ENCODE peak calls at places on chromosomes 12 and 14, in seven cellular contexts. B is foreskin fibroblast; N is IMR-90; D is psoas muscle; Q is CD8-positive, alpha-beta T cell; G is upper lobe of left lung; A is lower lobe of right lung. W is an unnamed sample.
A peak's percentile ranks its signal among the peaks of the same experiment; 100 is the strongest.

GRCh38 chr12:1851126-1851791 is 30.9 kb downstream of the LRTM2 start:
- DNase-seq in D (no peak), A (no peak), G (no peak), B (no peak), N (peak; percentile 56), Q (no peak), W (no peak)

GRCh38 chr12:94336201-94336915 is 123.3 kb downstream of the CEP83 start:
- DNase-seq in D (no peak), B (peak; percentile 6), Q (no peak), N (peak; percentile 66), A (no peak), G (no peak), W (no peak)

GRCh38 chr12:32891956-32892355 is 4.6 kb downstream of the PKP2 start:
- DNase-seq in B (no peak), D (no peak), N (no peak), A (no peak), G (no peak), Q (no peak), W (no peak)

GRCh38 chr12:39354955-39355354 is 88.0 kb downstream of the KIF21A start:
- DNase-seq in G (no peak), A (no peak), N (no peak), D (no peak), Q (no peak), B (no peak), W (no peak)

GRCh38 chr12:110555509-110556406 is 27.4 kb downstream of the PPTC7 start:
- DNase-seq in A (no peak), N (peak; percentile 80), B (peak; percentile 70), G (no peak), D (no peak), Q (no peak), W (no peak)

GRCh38 chr14:90439874-90440442 is 43.1 kb downstream of the CALM1 start:
- DNase-seq in Q (no peak), B (peak; percentile 13), A (no peak), D (no peak), N (no peak), G (no peak), W (no peak)

GRCh38 chr14:74326369-74327152 is 21.7 kb upstream of the VRTN start:
- DNase-seq in D (no peak), G (no peak), B (no peak), N (no peak), Q (no peak), A (no peak), W (no peak)

GRCh38 chr12:120536064-120536791 is 2.1 kb downstream of the RNF10 start:
- DNase-seq in A (no peak), B (no peak), N (no peak), D (no peak), G (no peak), Q (no peak), W (no peak)

GRCh38 chr12:129296636-129297035 is 443.4 kb downstream of the GLT1D1 start:
- DNase-seq in A (no peak), G (no peak), D (no peak), B (no peak), Q (no peak), N (no peak), W (no peak)

GRCh38 chr14:77238356-77238755 is 32.6 kb downstream of the NGB start:
- DNase-seq in A (no peak), D (no peak), N (no peak), Q (no peak), B (no peak), G (no peak), W (no peak)

GRCh38 chr14:37279818-37280217 is 82.1 kb downstream of the MIPOL1 start:
- DNase-seq in A (no peak), G (no peak), D (no peak), N (no peak), Q (no peak), B (no peak), W (no peak)

GRCh38 chr14:79701371-79701770 is 509.9 kb downstream of the DIO2 start:
- DNase-seq in B (no peak), G (no peak), A (no peak), D (no peak), Q (no peak), N (peak; percentile 3), W (no peak)

GRCh38 chr12:85627584-85627983 is 208.6 kb downstream of the RASSF9 start:
- DNase-seq in D (no peak), N (peak; percentile 92), G (no peak), Q (no peak), B (no peak), A (no peak), W (no peak)

GRCh38 chr14:82385043-82385442 is 851.4 kb upstream of the SEL1L start:
- DNase-seq in B (no peak), N (no peak), Q (no peak), G (no peak), A (no peak), D (no peak), W (no peak)

GRCh38 chr12:47811070-47811391 is 8.7 kb downstream of the HDAC7 start:
- DNase-seq in B (no peak), D (no peak), Q (no peak), A (no peak), G (no peak), N (no peak), W (no peak)

GRCh38 chr12:13503094-13503835 is 306.7 kb downstream of the EMP1 start:
- DNase-seq in B (no peak), D (no peak), A (no peak), N (no peak), G (no peak), Q (no peak), W (no peak)

GRCh38 chr12:64318605-64319004 is 72.0 kb downstream of the C12orf56 start:
- DNase-seq in D (no peak), N (peak; percentile 4), B (peak; percentile 10), A (no peak), Q (no peak), G (no peak), W (no peak)

GRCh38 chr12:7433276-7433822 is 10.6 kb downstream of the CD163L1 start:
- DNase-seq in A (no peak), B (peak; percentile 70), N (peak; percentile 84), D (no peak), G (no peak), Q (no peak), W (no peak)

GRCh38 chr12:57151741-57152407 is 4.5 kb upstream of the LRP1-AS start:
- DNase-seq in Q (no peak), B (peak; percentile 78), G (peak; percentile 59), N (peak; percentile 74), D (peak; percentile 74), A (no peak), W (no peak)

GRCh38 chr14:89254201-89254919 is 162.7 kb downstream of the FOXN3 start:
- DNase-seq in Q (no peak), N (no peak), G (no peak), D (no peak), A (no peak), B (no peak), W (no peak)

GRCh38 chr14:89255852-89256251 is 161.2 kb downstream of the FOXN3 start:
- DNase-seq in N (no peak), Q (no peak), G (no peak), B (no peak), A (no peak), D (peak; percentile 64), W (no peak)

GRCh38 chr14:89251066-89251465 is 166.0 kb downstream of the FOXN3 start:
- DNase-seq in Q (no peak), N (peak; percentile 27), B (no peak), D (no peak), A (no peak), G (no peak), W (no peak)

GRCh38 chr14:89255012-89255411 is 162.0 kb downstream of the FOXN3 start:
- DNase-seq in N (no peak), A (no peak), B (no peak), D (no peak), Q (no peak), G (no peak), W (no peak)

DNA sequence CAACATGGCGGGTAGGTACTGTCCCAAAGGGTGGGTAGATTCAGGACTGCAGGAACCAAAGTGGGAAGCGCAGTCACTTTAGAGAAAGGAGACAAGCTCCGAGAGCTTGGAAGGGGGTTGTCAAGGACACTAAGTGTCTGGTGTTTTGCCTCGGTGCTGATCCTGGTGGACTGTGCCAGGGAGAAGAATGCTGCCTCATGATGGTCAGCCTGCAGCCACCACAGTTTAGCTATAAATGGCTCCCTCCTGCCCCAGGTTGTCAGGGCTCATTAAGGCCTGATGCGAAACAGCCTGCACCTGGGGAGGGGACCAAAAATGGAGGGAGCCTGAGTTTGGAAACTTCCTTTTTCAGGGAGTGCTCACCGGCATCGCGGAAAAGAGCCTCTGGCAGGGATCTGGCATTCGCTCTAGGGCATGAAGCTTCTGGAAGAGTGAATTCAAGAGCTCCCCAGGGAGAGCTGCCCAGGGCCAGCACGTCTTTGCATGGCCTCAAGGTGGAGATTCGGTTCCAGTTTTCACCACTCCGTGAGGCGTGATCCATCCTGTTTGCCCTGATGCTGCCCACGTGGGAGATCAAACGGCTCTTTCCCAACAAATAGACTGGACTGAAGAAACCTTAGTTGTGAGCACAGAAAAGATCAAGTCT is 164.0 kb downstream of the FOXN3 start:
- DNase-seq in B (no peak), G (no peak), N (peak; percentile 11), D (peak; percentile 61), A (no peak), Q (no peak), W (no peak)
- TF ChIP-seq CTCF in B (no peak), G (no peak), N (no peak), D (peak; percentile 22), A (no peak), Q (no peak), W (no peak)

GRCh38 chr12:30063435-30063945 is 279.7 kb upstream of the TMTC1 start:
- DNase-seq in A (no peak), N (no peak), D (no peak), G (no peak), B (no peak), Q (no peak), W (no peak)

GRCh38 chr12:30067156-30067555 is 283.4 kb upstream of the TMTC1 start:
- DNase-seq in D (no peak), A (no peak), G (no peak), N (peak; percentile 36), Q (no peak), B (peak; percentile 33), W (no peak)

DNA sequence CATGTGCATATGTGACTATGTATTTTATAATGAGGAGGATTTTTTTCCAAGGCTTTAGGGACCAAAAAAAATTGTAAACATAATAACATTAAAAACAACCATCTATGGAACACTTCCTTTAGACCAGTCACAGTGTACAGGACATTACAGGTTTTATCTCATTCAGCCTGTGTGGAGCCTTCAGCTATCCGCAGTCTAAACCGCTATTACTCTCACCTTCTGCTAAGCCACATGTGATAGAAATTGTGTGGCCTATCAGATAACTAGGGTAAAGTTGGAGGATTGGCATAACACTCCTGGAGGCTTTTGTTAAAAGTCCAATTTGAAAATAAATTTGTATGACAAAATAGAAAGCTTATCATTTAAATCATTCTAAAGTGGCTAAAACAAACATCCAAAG is 281.2 kb upstream of the TMTC1 start:
- DNase-seq in G (no peak), N (no peak), A (no peak), D (no peak), Q (no peak), B (no peak), W (no peak)
- H3K4me3 ChIP-seq in G (no peak overlapping the region), N (no peak overlapping the region), A (no peak overlapping the region), D (no peak overlapping the region), Q (no peak overlapping the region), B (no peak overlapping the region), W (no peak overlapping the region)

GRCh38 chr12:127750076-127750840 is 516.7 kb upstream of the TMEM132C start:
- DNase-seq in Q (no peak), B (no peak), N (no peak), G (no peak), A (no peak), D (no peak), W (no peak)
- TF ChIP-seq CTCF in Q (no peak), B (no peak), N (no peak), G (no peak), A (no peak), D (no peak), W (no peak)

GRCh38 chr12:117875652-117876491 is 92.9 kb downstream of the KSR2 start:
- DNase-seq in A (no peak), D (no peak), Q (peak; percentile 45), N (peak; percentile 3), B (no peak), G (peak; percentile 65), W (no peak)
- H3K4me3 ChIP-seq in A (no peak overlapping the region), D (no peak overlapping the region), Q (no peak overlapping the region), N (no peak overlapping the region), B (no peak overlapping the region), G (no peak overlapping the region), W (no peak overlapping the region)